ENCODE peak calls at places on chromosomes 6 and 20, in seven cellular contexts. J is IMR-90, U is cardiac fibroblast, V is psoas muscle, E is HL-60, S is A549, Z is bronchial epithelial cell. O is an unnamed sample.

GRCh38 chr20:2535711-2536561 is 437 bp upstream of the TMC2 start:
- DNase-seq in J (no peak), U (no peak), V (no peak), E (no peak), S (no peak), Z (no peak), O (no peak)

GRCh38 chr20:35002426-35003210 is 47.0 kb downstream of the MYH7B start:
- DNase-seq in J (no peak), U (no peak), V (no peak), E (no peak), S (no peak), Z (no peak), O (no peak)

GRCh38 chr6:29938746-29939508 is 3.4 kb upstream of the HLA-A start:
- DNase-seq in J (no peak), U (no peak), V (no peak), E (peak; percentile 20), S (no peak), Z (no peak), O (no peak)

GRCh38 chr20:3964719-3965118 is 50.6 kb downstream of the RNF24 start:
- DNase-seq in J (no peak), U (no peak), V (no peak), E (no peak), S (no peak), Z (no peak), O (no peak)

GRCh38 chr6:97312241-97312640 is 29.2 kb upstream of the MMS22L start:
- DNase-seq in J (no peak), U (peak; percentile 17), V (no peak), E (no peak), S (no peak), Z (peak; percentile 61), O (no peak)

GRCh38 chr20:25064561-25064960 is 6.6 kb upstream of the ACSS1 start:
- DNase-seq in J (no peak), U (no peak), V (peak; percentile 32), E (no peak), S (no peak), Z (no peak), O (no peak)

GRCh38 chr20:39960522-39961420 is 728.3 kb downstream of the MAFB start:
- DNase-seq in J (no peak), U (no peak), V (peak; percentile 80), E (no peak), S (no peak), Z (no peak), O (no peak)

GRCh38 chr20:56945057-56945456 is 316.0 kb downstream of the TFAP2C start:
- DNase-seq in J (no peak), U (no peak), V (no peak), E (no peak), S (no peak), Z (no peak), O (peak; percentile 11)

GRCh38 chr6:37492236-37493046 is 7.3 kb downstream of the CCDC167 start:
- DNase-seq in J (no peak), U (no peak), V (no peak), E (no peak), S (no peak), Z (no peak), O (no peak)

GRCh38 chr6:49939993-49940498 is 23.9 kb downstream of the DEFB114 start:
- DNase-seq in J (no peak), U (no peak), V (no peak), E (no peak), S (peak; percentile 0), Z (no peak), O (no peak)

GRCh38 chr6:149974825-149975224 is 11.1 kb downstream of the ULBP1 start:
- DNase-seq in J (no peak), U (no peak), V (no peak), E (no peak), S (no peak), Z (no peak), O (no peak)

GRCh38 chr6:131694832-131695426 is 6.3 kb downstream of the OR2A4 start:
- DNase-seq in J (peak; percentile 79), U (peak; percentile 80), V (no peak), E (no peak), S (peak; percentile 54), Z (peak; percentile 58), O (peak; percentile 32)

GRCh38 chr6:108463789-108464188 is 96.9 kb upstream of the FOXO3 start:
- DNase-seq in J (no peak), U (no peak), V (no peak), E (no peak), S (no peak), Z (no peak), O (no peak)

GRCh38 chr6:33279971-33280511 is 3.1 kb downstream of the B3GALT4 start:
- DNase-seq in J (peak; percentile 64), U (peak; percentile 53), V (no peak), E (no peak), S (peak; percentile 85), Z (peak; percentile 67), O (no peak)

GRCh38 chr6:56345539-56346090 is 98.2 kb upstream of the COL21A1 start:
- DNase-seq in J (no peak), U (no peak), V (no peak), E (no peak), S (no peak), Z (no peak), O (no peak)

GRCh38 chr20:6562111-6562510 is 205.4 kb upstream of the BMP2 start:
- DNase-seq in J (peak; percentile 88), U (peak; percentile 94), V (no peak), E (no peak), S (no peak), Z (peak; percentile 85), O (no peak)

GRCh38 chr6:32785781-32786533 is 22.6 kb upstream of the HLA-DQB2 start:
- DNase-seq in J (peak; percentile 49), U (peak; percentile 72), V (no peak), E (no peak), S (peak; percentile 46), Z (peak; percentile 59), O (no peak)

GRCh38 chr20:44309763-44310663 is 989 bp downstream of the FITM2 start:
- DNase-seq in J (peak; percentile 58), U (peak; percentile 76), V (peak; percentile 70), E (no peak), S (no peak), Z (peak; percentile 9), O (peak; percentile 14)

GRCh38 chr6:72984981-72985665 is 240.2 kb downstream of the KHDC1L start:
- DNase-seq in J (peak; percentile 11), U (no peak), V (no peak), E (no peak), S (no peak), Z (no peak), O (peak; percentile 20)

GRCh38 chr20:3751664-3752385 is 15.7 kb downstream of the ADISSP start:
- DNase-seq in J (no peak), U (peak; percentile 20), V (no peak), E (no peak), S (peak; percentile 48), Z (peak; percentile 45), O (no peak)

GRCh38 chr20:4153251-4153650 is 137.9 kb upstream of the RNF24 start:
- DNase-seq in J (no peak), U (no peak), V (no peak), E (no peak), S (no peak), Z (no peak), O (no peak)

DNA sequence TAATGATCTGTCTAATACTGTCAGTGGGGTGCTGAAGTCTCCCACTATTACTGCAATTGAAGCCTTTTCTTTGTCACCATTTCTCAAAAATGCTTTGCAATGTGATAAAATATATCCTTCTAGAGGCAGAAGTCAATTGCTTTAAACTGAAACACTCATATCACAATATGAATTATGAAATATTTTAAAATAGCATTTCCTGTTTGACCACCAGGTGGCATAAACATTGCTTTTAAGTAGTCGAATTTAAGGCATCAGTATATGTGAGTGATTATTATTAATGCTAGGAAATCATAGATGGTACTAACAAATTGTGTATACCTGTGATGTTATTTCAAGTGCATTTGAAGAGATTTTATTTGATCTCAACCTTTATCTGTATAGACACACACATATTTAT is 87.5 kb downstream of the MEI4 start:
- DNase-seq in J (peak; percentile 8), U (peak; percentile 57), V (no peak), E (no peak), S (peak; percentile 22), Z (peak; percentile 49), O (no peak)
- TF ChIP-seq CTCF in J (peak; percentile 49), U (peak; percentile 32), V (no peak), E (peak; percentile 19), S (peak; percentile 29), Z (no peak), O (peak; percentile 4)

DNA sequence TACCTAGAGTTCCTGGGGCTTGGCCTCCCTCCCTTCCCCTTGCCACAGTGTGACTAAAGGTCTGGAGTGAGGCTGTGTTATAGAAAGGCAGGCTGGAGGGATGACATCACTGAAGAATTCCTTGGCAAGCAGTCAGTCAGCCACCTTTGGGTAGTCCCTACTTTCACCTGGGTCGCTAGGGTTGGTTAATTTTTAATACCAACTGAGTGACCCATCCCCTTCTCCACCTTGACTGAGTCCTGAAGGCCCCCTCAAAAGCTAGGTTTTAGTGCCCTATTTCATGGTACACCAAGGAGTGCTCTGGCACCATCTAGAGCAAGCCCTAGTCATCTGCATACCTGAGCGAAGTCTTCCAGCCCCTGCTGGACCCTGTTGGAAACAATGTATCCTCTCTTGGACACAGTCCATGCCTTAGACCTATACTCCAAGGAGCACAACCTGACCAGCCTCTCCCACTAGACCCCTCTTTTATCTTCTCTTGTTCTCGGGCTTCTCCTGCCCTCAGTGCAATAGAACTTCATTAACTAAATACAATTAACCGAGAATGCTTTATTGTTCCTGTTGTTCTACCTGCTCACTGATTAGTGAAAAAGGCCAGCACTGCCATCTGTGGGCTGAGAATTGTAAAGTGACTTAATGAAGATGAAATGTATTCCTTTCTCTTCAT is 44.6 kb downstream of the RIN2 start:
- DNase-seq in J (peak; percentile 39), U (peak; percentile 61), V (no peak), E (no peak), S (peak; percentile 76), Z (peak; percentile 92), O (no peak)
- TF ChIP-seq CTCF in J (peak; percentile 14), U (no peak), V (peak; percentile 23), E (no peak), S (peak; percentile 44), Z (peak; percentile 43), O (no peak)

DNA sequence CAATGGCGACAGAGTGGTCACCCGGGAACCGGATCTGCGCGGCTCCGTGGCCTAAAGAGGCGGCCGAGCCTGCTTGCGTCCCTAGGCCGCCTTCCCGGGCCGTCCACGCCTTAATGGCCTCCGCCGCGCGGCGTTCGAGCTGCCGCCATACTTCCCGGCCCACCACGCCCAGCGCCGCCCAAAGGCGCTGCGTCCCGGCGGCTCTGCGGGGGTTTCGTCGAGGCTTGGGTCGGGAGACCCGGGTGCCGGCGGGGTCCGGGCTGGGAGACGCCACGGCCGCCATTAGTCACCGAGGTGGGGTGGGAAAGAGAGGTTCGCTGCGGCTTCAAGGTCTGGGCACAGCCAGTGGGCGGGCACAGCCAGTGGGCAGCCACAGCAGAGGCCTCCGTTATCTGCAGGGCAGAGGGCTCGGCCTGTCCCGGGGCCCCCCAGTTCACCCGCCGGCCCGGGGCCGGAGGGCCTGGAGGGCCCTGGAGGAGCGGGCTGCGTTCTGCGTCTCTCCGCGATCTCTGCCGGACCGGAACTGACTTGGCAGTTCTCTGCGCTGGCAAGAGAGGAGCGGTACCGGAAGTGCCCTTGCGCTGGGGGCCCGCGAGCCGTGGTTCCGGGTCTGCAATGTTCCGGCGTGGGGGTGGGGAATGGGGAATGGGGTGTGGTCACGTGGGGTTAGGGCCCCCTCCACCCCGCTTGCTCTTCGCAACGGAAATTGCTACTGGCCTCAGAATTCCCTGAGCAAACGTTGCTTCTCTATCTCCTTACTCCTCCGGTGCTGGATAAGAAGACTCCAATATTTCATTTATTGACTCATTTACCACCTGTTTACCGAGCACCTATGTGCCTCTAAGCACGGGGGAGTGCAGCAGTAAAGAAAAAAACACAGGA is 82.3 kb downstream of the CNBD2 start:
- DNase-seq in J (peak; percentile 82), U (peak; percentile 86), V (peak; percentile 95), E (peak; percentile 88), S (peak; percentile 91), Z (peak; percentile 55), O (peak; percentile 59)
- TF ChIP-seq CTCF in J (no peak), U (no peak), V (no peak), E (no peak), S (no peak), Z (no peak), O (no peak)

GRCh38 chr6:143962644-143962929 is 45.5 kb downstream of the PLAGL1 start:
- DNase-seq in J (peak; percentile 52), U (peak; percentile 32), V (no peak), E (no peak), S (no peak), Z (peak; percentile 32), O (peak; percentile 63)
- TF ChIP-seq CTCF in J (peak; percentile 32), U (peak; percentile 29), V (peak; percentile 20), E (no peak), S (no peak), Z (peak; percentile 53), O (peak; percentile 60)

O was measured in AG09319.